ENCODE peak calls at places on chromosomes 2 and 18, in five cellular contexts. L is body of pancreas, W is suprapubic skin, M is stomach, D is H1. Z is an unnamed sample. For H3K27me3, the result is how much of the 10 kb centered on the place peaks cover.

GRCh38 chr2:128422571-128422970 is 103.9 kb upstream of the HS6ST1 start:
- DNase-seq in D (no peak), W (peak), M (no peak), L (peak), Z (no peak)

GRCh38 chr2:79855264-79856006 is 342.6 kb downstream of the CTNNA2 start:
- DNase-seq in M (peak), W (no peak), D (peak), L (peak), Z (no peak)

GRCh38 chr2:219441451-219442205 is 7.0 kb downstream of the SPEG start:
- DNase-seq in M (peak), W (peak), D (no peak), L (peak), Z (no peak)

GRCh38 chr2:207549145-207549544 is 19.4 kb downstream of the CREB1 start:
- DNase-seq in W (no peak), L (no peak), D (no peak), M (no peak), Z (no peak)

GRCh38 chr2:203733683-203734082 is 27.2 kb downstream of the CD28 start:
- DNase-seq in W (no peak), L (no peak), M (no peak), D (no peak), Z (no peak)

GRCh38 chr2:8408560-8409460 is 273.0 kb upstream of the ID2 start:
- DNase-seq in D (no peak), L (no peak), W (no peak), M (no peak), Z (no peak)

GRCh38 chr2:179579744-179580143 is 281.7 kb downstream of the ZNF385B start:
- DNase-seq in L (no peak), D (no peak), M (no peak), W (no peak), Z (no peak)

GRCh38 chr2:102977462-102977861 is 215.6 kb downstream of the TMEM182 start:
- DNase-seq in M (no peak), L (no peak), D (no peak), W (no peak), Z (no peak)

DNA sequence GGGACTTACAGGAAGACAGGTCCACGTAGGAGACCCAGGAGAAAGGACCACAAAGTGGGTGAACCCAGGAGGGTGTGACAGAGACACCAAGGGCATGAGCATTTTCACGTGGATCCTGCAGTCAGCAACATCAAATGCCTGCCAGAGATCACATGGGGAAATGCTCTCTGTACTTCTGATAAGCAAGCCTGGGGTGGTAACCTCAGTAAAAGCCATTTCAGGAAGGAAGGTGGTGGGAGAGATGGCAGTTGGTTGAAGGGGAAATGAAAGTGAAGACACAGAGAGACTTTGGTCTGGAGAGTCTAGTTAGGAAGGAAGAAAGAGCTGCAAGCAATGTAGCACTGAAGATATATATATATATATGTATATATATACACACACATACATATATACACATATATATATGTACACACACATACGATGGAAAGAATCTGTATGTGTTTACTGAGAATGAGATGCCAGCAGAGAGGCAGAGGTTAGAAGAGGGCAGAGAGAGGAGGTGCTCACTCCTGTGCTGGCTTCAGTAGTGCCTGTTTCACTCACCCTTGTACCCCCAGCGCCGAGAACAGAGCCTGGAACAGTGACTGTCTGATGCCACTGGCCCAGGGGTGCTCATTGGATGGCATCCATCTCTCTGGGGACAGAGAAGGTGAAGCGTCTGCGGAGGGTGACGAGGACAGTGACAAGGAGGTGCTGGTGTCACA is 314.9 kb downstream of the AFF3 start:
- DNase-seq in L (no peak), W (no peak), M (no peak), D (no peak), Z (no peak)
- TF ChIP-seq POLR2A in L (no peak), W (no peak), M (no peak), D (no peak), Z (no peak)

DNA sequence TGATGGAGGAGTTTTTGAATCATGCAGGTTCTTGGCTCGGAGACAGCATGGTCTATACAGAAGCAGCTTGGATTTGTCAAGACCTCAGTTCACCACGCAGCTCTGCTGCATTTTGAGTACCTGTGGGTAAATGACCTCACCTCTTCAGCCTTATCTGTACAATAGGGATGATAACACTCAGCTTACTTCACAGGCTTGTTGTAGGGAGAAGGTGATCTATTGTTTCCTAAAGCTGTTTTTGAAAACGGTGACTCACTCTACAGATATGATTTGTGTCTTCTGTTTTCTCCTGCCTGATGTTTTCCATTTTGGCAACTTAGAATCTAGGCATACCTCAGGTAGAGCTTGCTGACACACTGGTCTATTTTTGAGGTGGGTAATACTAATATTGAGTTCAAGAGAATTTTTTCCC is 80.3 kb downstream of the FMNL2 start:
- DNase-seq in L (peak), D (no peak), W (no peak), M (no peak), Z (no peak)
- H3K27ac ChIP-seq in L (peak), D (no peak), W (no peak), M (peak), Z (no peak)

DNA sequence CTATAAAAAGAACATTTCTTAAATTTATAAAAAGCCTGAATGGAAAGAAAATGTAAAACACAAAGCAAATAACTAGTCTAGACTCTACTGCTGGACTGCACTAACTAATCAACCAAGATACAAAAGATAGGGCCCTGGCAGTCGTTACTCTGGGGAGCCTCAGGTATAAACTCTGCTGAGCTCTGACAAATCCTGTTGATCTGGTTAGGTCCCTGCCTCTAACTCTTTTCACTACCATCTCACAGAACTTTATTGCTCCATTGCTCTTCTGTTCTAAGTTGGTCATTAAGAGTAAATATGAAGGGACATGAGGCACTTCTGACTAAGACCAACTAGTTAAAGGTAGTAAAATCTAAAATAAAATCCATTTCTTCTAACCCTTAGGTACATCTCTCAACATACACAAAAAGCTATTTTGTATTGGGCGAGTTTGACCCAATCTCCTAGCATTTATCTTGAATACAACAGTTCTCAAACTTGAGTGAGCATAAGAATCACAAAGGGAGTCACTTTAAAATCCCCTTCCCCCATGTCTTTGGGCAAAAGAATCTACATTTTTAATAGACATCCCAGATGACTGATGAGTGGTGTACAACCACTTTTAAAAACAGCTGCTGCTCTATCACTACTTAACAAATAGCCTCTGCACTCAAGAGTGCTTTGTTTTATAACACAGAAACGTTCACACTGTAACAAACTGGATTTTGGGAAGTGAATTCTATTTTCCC is 2.5 kb downstream of the CHN1 start:
- DNase-seq in D (no peak), M (no peak), L (no peak), W (no peak), Z (no peak)
- H3K27me3 ChIP-seq in D (under half), M (half or more), L (under half), W (under half), Z (under half)

DNA sequence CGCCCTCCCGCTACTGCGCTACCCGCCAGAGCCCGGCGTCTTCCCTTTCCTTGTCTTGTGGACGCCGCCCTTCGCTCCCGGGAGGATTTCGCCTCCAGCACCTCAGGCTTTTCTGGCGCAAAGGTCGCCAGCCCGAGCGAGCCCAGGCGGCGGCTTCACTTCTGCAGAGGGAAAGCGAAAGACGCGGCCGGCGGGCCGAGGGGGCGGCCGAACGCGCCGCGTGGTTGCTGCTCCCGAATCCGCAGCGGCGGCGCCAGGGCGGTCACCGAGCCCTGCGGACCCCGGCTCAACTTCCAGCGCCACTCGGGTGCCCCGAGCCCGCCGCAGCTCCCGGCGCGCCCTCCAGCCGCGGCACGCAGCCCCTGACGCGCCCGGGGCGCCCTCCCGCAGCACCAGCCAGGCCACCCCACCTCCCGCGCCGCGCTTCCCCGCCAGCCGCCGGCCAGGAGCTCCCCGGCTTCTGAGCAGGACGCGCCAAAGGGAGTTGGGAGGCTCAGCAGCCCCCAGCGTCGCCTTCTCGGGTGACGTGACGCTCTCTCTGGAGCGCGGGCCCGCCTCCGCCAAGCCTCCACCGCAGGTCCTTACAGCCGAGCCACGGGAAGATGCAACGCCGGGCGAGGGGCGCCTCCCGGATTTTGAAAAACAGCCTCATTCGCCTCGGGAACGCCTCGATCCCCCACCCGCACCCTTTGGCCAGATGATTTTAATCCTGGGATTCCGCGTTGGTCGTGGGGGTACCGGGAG is 84.9 kb upstream of the EPB41L3 start:
- DNase-seq in D (no peak), L (peak), W (peak), M (peak), Z (peak)
- TF ChIP-seq POLR2A in D (no peak), L (no peak), W (no peak), M (no peak), Z (no peak)

GRCh38 chr18:7923105-7923504 is 356.0 kb downstream of the PTPRM start:
- DNase-seq in D (no peak), M (no peak), W (no peak), L (no peak), Z (no peak)
- H3K27ac ChIP-seq in D (no peak), M (peak), W (no peak), L (peak), Z (no peak)

GRCh38 chr18:75418293-75418692 is 9.2 kb downstream of the SMIM21 start:
- DNase-seq in M (no peak), W (no peak), D (no peak), L (no peak), Z (no peak)
- H3K27me3 ChIP-seq in M (under half), W (under half), D (under half), L (under half), Z (under half)

GRCh38 chr2:37392428-37392827 is 48.0 kb downstream of the QPCT start:
- DNase-seq in W (no peak), M (no peak), D (no peak), L (no peak), Z (no peak)

GRCh38 chr2:37389395-37389794 is 45.0 kb downstream of the QPCT start:
- DNase-seq in D (no peak), W (no peak), M (no peak), L (no peak), Z (no peak)

GRCh38 chr2:37390777-37391176 is 46.3 kb downstream of the QPCT start:
- DNase-seq in W (no peak), L (no peak), M (no peak), D (no peak), Z (no peak)

GRCh38 chr2:37388074-37388473 is 43.6 kb downstream of the QPCT start:
- DNase-seq in D (no peak), W (no peak), L (no peak), M (no peak), Z (no peak)

GRCh38 chr2:37389984-37390765 is 45.7 kb downstream of the QPCT start:
- DNase-seq in L (no peak), W (no peak), M (no peak), D (peak), Z (no peak)
- TF ChIP-seq POLR2A in L (no peak), W (no peak), M (no peak), D (no peak), Z (no peak)

DNA sequence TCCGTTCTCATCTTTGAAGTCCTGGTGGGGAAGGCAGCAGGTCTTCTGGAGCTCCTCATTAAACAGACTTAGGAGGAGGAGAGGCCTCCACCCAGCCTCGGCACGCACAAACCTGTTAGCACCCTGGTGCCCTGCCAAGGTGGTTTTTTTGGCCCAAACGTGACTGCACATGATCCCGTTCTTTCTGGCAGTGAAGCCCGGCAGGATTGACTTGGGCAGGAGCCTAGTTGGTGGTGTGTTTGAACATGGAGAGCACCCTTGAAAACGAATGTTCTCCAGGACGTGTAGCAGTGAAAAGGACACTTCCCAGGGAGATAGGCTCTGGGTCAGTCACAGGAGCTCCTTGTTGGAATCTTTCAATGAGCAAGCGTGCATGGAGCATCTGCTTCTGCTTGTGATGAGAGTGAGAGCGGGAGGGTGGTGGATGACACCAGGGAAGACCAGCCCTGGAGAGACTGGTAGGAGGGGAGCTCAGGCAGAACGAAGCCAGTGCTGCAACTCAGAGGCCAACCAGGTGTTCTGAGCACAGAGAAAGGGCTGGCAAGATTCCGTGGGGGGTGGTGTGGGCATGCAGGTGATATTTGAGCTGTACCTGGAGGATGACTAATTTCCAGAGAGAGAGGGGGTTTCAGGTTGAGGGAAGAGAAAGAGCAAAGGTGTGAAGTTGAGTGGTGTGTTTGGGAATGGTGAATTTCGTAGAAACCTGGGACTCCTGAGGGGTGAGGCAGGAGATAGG is 73.8 kb downstream of the TANC1 start:
- DNase-seq in D (no peak), M (peak), L (peak), W (no peak), Z (no peak)
- H3K27ac ChIP-seq in D (no peak), M (no peak), L (no peak), W (peak), Z (no peak)

Z was measured in tibial nerve.